ENCODE peak calls at places on chromosomes 16 and 17, in seven cellular contexts. W is endothelial cell of umbilical vein, U is upper lobe of left lung, P is sigmoid colon, R is ovary, S is Peyer's patch, V is H1. Z is an unnamed sample.
A peak's percentile ranks its signal among the peaks of the same experiment; 100 is the strongest.

GRCh38 chr17:1977583-1978395 is 47.3 kb downstream of the RTN4RL1 start:
- DNase-seq in W (no peak), U (peak; percentile 81), P (no peak), R (no peak), S (no peak), V (peak; percentile 81), Z (no peak)

GRCh38 chr16:65343556-65343955 is 221.7 kb upstream of the CDH11 start:
- DNase-seq in W (no peak), U (no peak), P (no peak), R (no peak), S (no peak), V (no peak), Z (no peak)

GRCh38 chr17:78892520-78892919 is 10.5 kb downstream of the CEP295NL start:
- DNase-seq in W (no peak), U (no peak), P (no peak), R (no peak), S (no peak), V (no peak), Z (no peak)

GRCh38 chr17:72850410-72850809 is 242.1 kb downstream of the SLC39A11 start:
- DNase-seq in W (no peak), U (no peak), P (no peak), R (no peak), S (no peak), V (no peak), Z (no peak)

GRCh38 chr17:82950525-82951102 is 110.8 kb upstream of the ZNF750 start:
- DNase-seq in W (no peak), U (no peak), P (peak; percentile 36), R (no peak), S (no peak), V (no peak), Z (no peak)

GRCh38 chr16:89395150-89396142 is 94.9 kb downstream of the ANKRD11 start:
- DNase-seq in W (peak; percentile 62), U (no peak), P (peak; percentile 99), R (peak; percentile 94), S (peak; percentile 40), V (no peak), Z (peak; percentile 84)

GRCh38 chr16:52494621-52495020 is 52.3 kb downstream of the TOX3 start:
- DNase-seq in W (no peak), U (no peak), P (no peak), R (no peak), S (no peak), V (no peak), Z (no peak)

GRCh38 chr16:86833136-86833535 is 254.8 kb downstream of the FOXL1 start:
- DNase-seq in W (no peak), U (no peak), P (peak; percentile 29), R (no peak), S (no peak), V (no peak), Z (no peak)

GRCh38 chr16:84768061-84768797 is 51.6 kb upstream of the CRISPLD2 start:
- DNase-seq in W (no peak), U (no peak), P (peak; percentile 3), R (no peak), S (no peak), V (no peak), Z (no peak)

GRCh38 chr17:79699386-79700036 is 31.2 kb upstream of the ENPP7 start:
- DNase-seq in W (no peak), U (no peak), P (no peak), R (no peak), S (no peak), V (no peak), Z (no peak)

GRCh38 chr16:87114832-87115231 is 202.4 kb downstream of the C16orf95 start:
- DNase-seq in W (no peak), U (no peak), P (no peak), R (no peak), S (no peak), V (no peak), Z (no peak)

GRCh38 chr16:74847202-74847601 is 72.6 kb upstream of the FA2H start:
- DNase-seq in W (no peak), U (no peak), P (no peak), R (no peak), S (no peak), V (no peak), Z (no peak)

GRCh38 chr16:48029768-48030167 is 126.0 kb downstream of the ABCC12 start:
- DNase-seq in W (no peak), U (no peak), P (no peak), R (no peak), S (no peak), V (no peak), Z (no peak)
- TF ChIP-seq CTCF in W (no peak), U (no peak), P (no peak), R (no peak), S (no peak), V (no peak), Z (no peak)

GRCh38 chr16:68685685-68686478 is 40.8 kb downstream of the CDH3 start:
- DNase-seq in W (no peak), U (no peak), P (no peak), R (no peak), S (no peak), V (no peak), Z (no peak)
- TF ChIP-seq POLR2A in W (no peak), U (no peak), P (no peak), R (no peak), S (no peak), V (no peak), Z (no peak)

DNA sequence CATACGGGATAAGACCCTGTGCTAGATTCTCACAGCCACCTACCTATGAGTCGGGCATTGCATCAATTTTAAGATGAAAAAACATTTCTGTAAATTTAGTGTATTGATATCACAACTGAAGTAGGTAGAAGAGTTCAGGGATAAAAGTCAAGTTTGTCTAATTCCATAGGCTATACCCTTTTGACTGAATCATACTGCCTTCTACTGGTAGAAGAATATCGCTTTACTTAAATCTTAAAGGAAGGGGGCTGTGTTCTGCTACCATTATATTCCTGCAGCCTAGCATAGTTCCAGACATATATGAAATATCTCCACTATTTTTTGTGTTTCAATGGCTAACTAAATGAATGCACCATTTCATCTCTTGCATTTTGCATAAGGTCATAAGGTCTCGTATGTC is 1128.6 kb downstream of the CDH8 start:
- DNase-seq in W (no peak), U (no peak), P (no peak), R (no peak), S (no peak), V (no peak), Z (no peak)
- TF ChIP-seq CTCF in W (no peak), U (no peak), P (no peak), R (no peak), S (no peak), V (no peak), Z (no peak)

GRCh38 chr17:35540589-35541404 is 3.3 kb upstream of the SLFN12L start:
- DNase-seq in W (peak; percentile 85), U (no peak), P (peak; percentile 69), R (no peak), S (peak; percentile 73), V (no peak), Z (no peak)

GRCh38 chr17:35534694-35535093 is 2.8 kb downstream of the SLFN12L start:
- DNase-seq in W (no peak), U (no peak), P (no peak), R (no peak), S (no peak), V (no peak), Z (no peak)

GRCh38 chr17:35539659-35540026 is 2.2 kb upstream of the SLFN12L start:
- DNase-seq in W (no peak), U (no peak), P (no peak), R (no peak), S (no peak), V (no peak), Z (no peak)

GRCh38 chr17:35537569-35538209 is at the start of gene SLFN12L:
- DNase-seq in W (peak; percentile 23), U (no peak), P (no peak), R (no peak), S (no peak), V (no peak), Z (no peak)

DNA sequence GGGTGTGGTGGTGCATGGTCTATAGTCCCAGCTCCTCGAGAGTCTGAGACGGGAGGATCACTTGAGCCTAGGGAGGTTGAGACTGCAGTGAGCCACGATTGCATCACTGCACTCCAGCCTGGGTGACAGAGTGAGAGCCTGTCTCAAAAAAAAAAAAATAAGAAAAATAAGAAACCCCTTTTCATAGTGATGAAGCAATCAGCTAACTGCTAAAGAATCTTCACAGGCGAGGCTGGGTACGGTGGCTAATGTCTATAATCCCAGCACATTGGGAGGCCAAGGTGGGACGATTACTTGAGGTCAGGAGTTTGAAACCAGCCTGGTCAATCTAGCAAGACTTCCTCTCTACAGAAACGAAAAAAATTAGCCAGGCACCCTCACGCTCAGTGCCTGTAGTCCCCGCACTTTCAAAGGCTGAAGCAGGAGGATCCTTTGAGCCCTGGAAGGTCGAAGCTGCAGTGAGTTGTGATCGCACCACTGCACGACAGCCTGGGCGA is 766 bp downstream of the SLFN12L start:
- DNase-seq in W (no peak), U (no peak), P (no peak), R (no peak), S (no peak), V (no peak), Z (no peak)
- TF ChIP-seq POLR2A in W (no peak), U (no peak), P (no peak), R (no peak), S (no peak), V (no peak), Z (no peak)

GRCh38 chr16:71406724-71407123 is 35.1 kb downstream of the TLE7 start:
- DNase-seq in W (no peak), U (no peak), P (no peak), R (no peak), S (no peak), V (no peak), Z (no peak)

GRCh38 chr16:71409038-71409775 is 32.6 kb downstream of the TLE7 start:
- DNase-seq in W (no peak), U (no peak), P (peak; percentile 12), R (no peak), S (no peak), V (no peak), Z (no peak)

GRCh38 chr16:71410146-71410545 is 31.7 kb downstream of the TLE7 start:
- DNase-seq in W (no peak), U (no peak), P (no peak), R (no peak), S (no peak), V (no peak), Z (no peak)

GRCh38 chr16:71407731-71408130 is 34.1 kb downstream of the TLE7 start:
- DNase-seq in W (no peak), U (no peak), P (no peak), R (no peak), S (no peak), V (no peak), Z (no peak)

GRCh38 chr16:71408536-71408935 is 33.3 kb downstream of the TLE7 start:
- DNase-seq in W (no peak), U (no peak), P (peak; percentile 26), R (no peak), S (no peak), V (no peak), Z (no peak)
- TF ChIP-seq CTCF in W (no peak), U (no peak), P (no peak), R (no peak), S (no peak), V (no peak), Z (no peak)

GRCh38 chr17:6994118-6994598 is 1.7 kb upstream of the ALOX12 start:
- DNase-seq in W (no peak), U (no peak), P (no peak), R (no peak), S (no peak), V (no peak), Z (no peak)
- TF ChIP-seq POLR2A in W (no peak), U (no peak), P (no peak), R (no peak), S (no peak), V (no peak), Z (no peak)

Z was measured in breast epithelium.